ENCODE peak calls at places on chromosome 1, in six cellular contexts. F is activated CD4-positive, CD25-positive, alpha-beta regulatory T cell treated with anti-CD3 and anti-CD28 coated beads, Interleukin-2, amount 50 U/mL, for 16 hours; R is GM12865; O is ACHN; N is cardiac fibroblast; D is LoVo. X is an unnamed sample.

GRCh38 chr1:218584418-218585155 is 239.5 kb downstream of the TGFB2 start:
- DNase-seq in F (no peak), N (no peak), O (no peak), R (no peak), D (peak; percentile 12), X (no peak)

GRCh38 chr1:54937469-54937868 is 43.0 kb upstream of the TMEM61 start:
- DNase-seq in F (no peak), R (no peak), O (peak; percentile 24), D (no peak), N (no peak), X (no peak)

GRCh38 chr1:53959664-53960250 is 13.6 kb downstream of the LRRC42 start:
- DNase-seq in D (peak; percentile 30), N (peak; percentile 48), R (peak; percentile 46), F (no peak), O (peak; percentile 46), X (peak; percentile 53)

GRCh38 chr1:53378061-53378460 is 50.2 kb upstream of the LRP8 start:
- DNase-seq in O (no peak), F (no peak), D (no peak), N (no peak), R (no peak), X (no peak)

GRCh38 chr1:154329551-154330131 is 4.3 kb downstream of the ATP8B2 start:
- DNase-seq in D (no peak), F (no peak), R (no peak), O (no peak), N (no peak), X (no peak)

GRCh38 chr1:211677659-211678058 is 2.2 kb upstream of the NEK2 start:
- DNase-seq in F (no peak), N (no peak), O (no peak), R (peak; percentile 77), D (no peak), X (no peak)

GRCh38 chr1:103069201-103069600 is 39.1 kb downstream of the COL11A1 start:
- DNase-seq in D (no peak), N (no peak), R (no peak), F (no peak), O (no peak), X (no peak)

GRCh38 chr1:241167121-241167619 is 189.8 kb downstream of the RGS7 start:
- DNase-seq in F (no peak), R (no peak), O (no peak), N (no peak), D (no peak), X (no peak)

GRCh38 chr1:166069390-166069789 is 97.4 kb downstream of the FAM78B start:
- DNase-seq in D (peak; percentile 1), N (no peak), R (no peak), O (peak; percentile 39), F (no peak), X (no peak)

GRCh38 chr1:222829868-222830267 is 15.0 kb downstream of the DISP1 start:
- DNase-seq in F (no peak), R (no peak), O (no peak), N (peak; percentile 83), D (no peak), X (no peak)

GRCh38 chr1:6667139-6667538 is 34.5 kb downstream of the DNAJC11 start:
- DNase-seq in F (no peak), O (no peak), N (peak; percentile 27), R (no peak), D (no peak), X (no peak)

GRCh38 chr1:207027221-207027777 is 5.3 kb downstream of the C1orf116 start:
- DNase-seq in D (peak; percentile 92), F (no peak), O (peak; percentile 96), R (no peak), N (no peak), X (peak; percentile 96)

GRCh38 chr1:22635436-22635835 is 992 bp upstream of the C1QA start:
- DNase-seq in D (no peak), N (no peak), F (no peak), O (no peak), R (no peak), X (no peak)

GRCh38 chr1:232226197-232226681 is 403.7 kb downstream of the SIPA1L2 start:
- DNase-seq in D (peak; percentile 40), O (no peak), N (peak; percentile 43), R (peak; percentile 29), F (no peak), X (peak; percentile 48)

GRCh38 chr1:10283318-10283984 is 73.1 kb downstream of the KIF1B start:
- DNase-seq in F (no peak), R (peak; percentile 57), N (no peak), D (no peak), O (no peak), X (no peak)

GRCh38 chr1:195897072-195897471 is 711.2 kb downstream of the KCNT2 start:
- DNase-seq in R (no peak), D (no peak), N (no peak), F (no peak), O (peak; percentile 24), X (no peak)

GRCh38 chr1:143736562-143736961 is 235.2 kb downstream of the FAM72C start:
- DNase-seq in F (no peak), R (no peak), O (no peak), N (no peak), D (no peak), X (no peak)

GRCh38 chr1:155300553-155301329 is 497 bp downstream of the PKLR start:
- DNase-seq in D (no peak), R (no peak), N (no peak), F (no peak), O (no peak), X (no peak)

GRCh38 chr1:78292361-78292760 is 198.4 kb upstream of the PTGFR start:
- DNase-seq in F (no peak), O (no peak), N (peak; percentile 33), D (no peak), R (no peak), X (no peak)

GRCh38 chr1:9294910-9295636 is 2.4 kb downstream of the SPSB1 start:
- DNase-seq in F (no peak), N (peak; percentile 79), D (no peak), R (peak; percentile 74), O (peak; percentile 39), X (no peak)

GRCh38 chr1:186849271-186849671 is 20.5 kb downstream of the PLA2G4A start:
- DNase-seq in N (no peak), F (no peak), D (no peak), O (no peak), R (peak; percentile 85), X (no peak)

GRCh38 chr1:156805766-156806511 is 10.7 kb downstream of the SH2D2A start:
- DNase-seq in F (no peak), N (peak; percentile 83), D (no peak), O (no peak), R (no peak), X (no peak)

GRCh38 chr1:228809621-228810313 is 74.5 kb downstream of the RHOU start:
- DNase-seq in N (no peak), F (no peak), R (no peak), D (peak; percentile 54), O (no peak), X (no peak)

GRCh38 chr1:152108899-152109222 is 6.4 kb downstream of the TCHH start:
- DNase-seq in O (no peak), D (peak; percentile 37), R (no peak), N (no peak), F (no peak), X (no peak)

GRCh38 chr1:95116666-95117206 is 419 bp upstream of the TLCD4 start:
- DNase-seq in R (peak; percentile 58), N (peak; percentile 30), F (no peak), D (peak; percentile 85), O (peak; percentile 83), X (peak; percentile 70)

GRCh38 chr1:23251812-23252211 is 34.5 kb upstream of the HTR1D start:
- DNase-seq in R (peak; percentile 13), F (no peak), D (no peak), O (no peak), N (no peak), X (no peak)

GRCh38 chr1:227447531-227447990 is 115.8 kb upstream of the ZNF678 start:
- DNase-seq in D (no peak), F (no peak), N (peak; percentile 56), R (no peak), O (no peak), X (peak; percentile 69)

GRCh38 chr1:34758751-34759150 is 789 bp upstream of the GJB4 start:
- DNase-seq in F (no peak), N (no peak), O (peak; percentile 62), D (no peak), R (no peak), X (no peak)

GRCh38 chr1:178619104-178619503 is 105.9 kb upstream of the RALGPS2 start:
- DNase-seq in O (no peak), D (no peak), N (no peak), R (no peak), F (no peak), X (no peak)